ENCODE peak calls at places on chromosome 12, in four cellular contexts. S, X, B and L are unnamed samples.

GRCh38 chr12:112930350-112930749 is 7.9 kb upstream of the OAS3 start:
- DNase-seq in S (no peak), X (no peak), B (no peak), L (no peak)

GRCh38 chr12:19915392-19916192 is 452.7 kb upstream of the PDE3A start:
- DNase-seq in S (no peak), X (no peak), B (no peak), L (peak; percentile 13)

GRCh38 chr12:102394200-102394599 is 86.2 kb downstream of the IGF1 start:
- DNase-seq in S (no peak), X (no peak), B (no peak), L (no peak)

GRCh38 chr12:104285740-104286537 is 17.6 kb upstream of the EID3 start:
- DNase-seq in S (no peak), X (no peak), B (no peak), L (no peak)

GRCh38 chr12:81872400-81872799 is 113.2 kb upstream of the PPFIA2 start:
- DNase-seq in S (no peak), X (no peak), B (no peak), L (no peak)

GRCh38 chr12:105289114-105289904 is 41.2 kb upstream of the C12orf75 start:
- DNase-seq in S (no peak), X (no peak), B (no peak), L (no peak)

GRCh38 chr12:10940389-10940788 is 1.3 kb upstream of the TAS2R14 start:
- DNase-seq in S (no peak), X (no peak), B (no peak), L (no peak)

GRCh38 chr12:123064356-123064755 is 83.9 kb downstream of the ARL6IP4 start:
- DNase-seq in S (peak; percentile 23), X (no peak), B (no peak), L (peak; percentile 62)

GRCh38 chr12:113961921-113962710 is 4.0 kb downstream of the RBM19 start:
- DNase-seq in S (no peak), X (no peak), B (no peak), L (no peak)

GRCh38 chr12:25151476-25151875 is 43.5 kb downstream of the DNAI7 start:
- DNase-seq in S (no peak), X (no peak), B (no peak), L (no peak)

GRCh38 chr12:53499261-53500118 is at the start of gene MAP3K12:
- DNase-seq in S (peak; percentile 68), X (no peak), B (peak; percentile 35), L (peak; percentile 54)

GRCh38 chr12:70360218-70360617 is 5.9 kb upstream of the KCNMB4 start:
- DNase-seq in S (no peak), X (no peak), B (no peak), L (no peak)

GRCh38 chr12:132825861-132826260 is 2.8 kb downstream of the GOLGA3 start:
- DNase-seq in S (no peak), X (no peak), B (no peak), L (no peak)

GRCh38 chr12:43969882-43970281 is 134.0 kb downstream of the TMEM117 start:
- DNase-seq in S (no peak), X (no peak), B (no peak), L (no peak)

GRCh38 chr12:123984903-123985302 is 11.9 kb downstream of the ZNF664 start:
- DNase-seq in S (no peak), X (no peak), B (no peak), L (no peak)

GRCh38 chr12:50017047-50017446 is 8.2 kb downstream of the RACGAP1 start:
- DNase-seq in S (no peak), X (no peak), B (no peak), L (peak; percentile 53)

GRCh38 chr12:19150273-19150895 is 20.9 kb downstream of the PLEKHA5 start:
- DNase-seq in S (no peak), X (no peak), B (no peak), L (no peak)

GRCh38 chr12:57135939-57136338 is 7.7 kb downstream of the LRP1 start:
- DNase-seq in S (peak; percentile 48), X (no peak), B (no peak), L (peak; percentile 53)

GRCh38 chr12:131869871-131870418 is 24.5 kb upstream of the ULK1 start:
- DNase-seq in S (no peak), X (no peak), B (no peak), L (no peak)

GRCh38 chr12:89943461-89943860 is 234.8 kb upstream of the ATP2B1 start:
- DNase-seq in S (no peak), X (no peak), B (no peak), L (no peak)

GRCh38 chr12:58177366-58177765 is 236.0 kb downstream of the ATP23 start:
- DNase-seq in S (no peak), X (no peak), B (no peak), L (no peak)

GRCh38 chr12:104565606-104566243 is 109.0 kb downstream of the CHST11 start:
- DNase-seq in S (no peak), X (no peak), B (no peak), L (no peak)

GRCh38 chr12:19223695-19224094 is 94.2 kb downstream of the PLEKHA5 start:
- DNase-seq in S (no peak), X (no peak), B (no peak), L (no peak)

GRCh38 chr12:50283924-50284236 is 560 bp upstream of the LIMA1 start:
- DNase-seq in S (no peak), X (no peak), B (no peak), L (no peak)

GRCh38 chr12:26283046-26283445 is 87.7 kb downstream of the SSPN start:
- DNase-seq in S (no peak), X (no peak), B (no peak), L (no peak)

GRCh38 chr12:9143137-9143536 is 27.4 kb upstream of the A2M start:
- DNase-seq in S (no peak), X (no peak), B (no peak), L (no peak)

GRCh38 chr12:122851820-122852219 is 16.6 kb downstream of the HIP1R start:
- DNase-seq in S (no peak), X (no peak), B (no peak), L (no peak)

GRCh38 chr12:67354322-67354721 is 85.2 kb downstream of the CAND1 start:
- DNase-seq in S (no peak), X (no peak), B (no peak), L (no peak)

GRCh38 chr12:98796745-98797144 is 151.7 kb downstream of the APAF1 start:
- DNase-seq in S (no peak), X (no peak), B (no peak), L (no peak)

GRCh38 chr12:89069431-89069830 is 282.9 kb downstream of the DUSP6 start:
- DNase-seq in S (no peak), X (no peak), B (no peak), L (no peak)

GRCh38 chr12:76449572-76449971 is 101.4 kb upstream of the BBS10 start:
- DNase-seq in S (no peak), X (no peak), B (no peak), L (no peak)

GRCh38 chr12:87119713-87120112 is 863.5 kb upstream of the MGAT4C start:
- DNase-seq in S (no peak), X (no peak), B (no peak), L (no peak)

GRCh38 chr12:123044351-123044750 is 63.9 kb downstream of the ARL6IP4 start:
- DNase-seq in S (no peak), X (no peak), B (no peak), L (no peak)

GRCh38 chr12:79217306-79217705 is 352.7 kb downstream of the SYT1 start:
- DNase-seq in S (no peak), X (no peak), B (no peak), L (no peak)

GRCh38 chr12:110258466-110258865 is 22.6 kb upstream of the ATP2A2 start:
- DNase-seq in S (no peak), X (no peak), B (no peak), L (no peak)

GRCh38 chr12:24361860-24362581 is 412.6 kb upstream of the SOX5 start:
- DNase-seq in S (no peak), X (no peak), B (no peak), L (no peak)

GRCh38 chr12:116261525-116262100 is 15.9 kb downstream of the MED13L start:
- DNase-seq in S (no peak), X (no peak), B (no peak), L (no peak)